ENCODE peak calls at places on chromosomes 5 and 9, in six cellular contexts. V is sigmoid colon, Z is breast epithelium, G is endothelial cell of umbilical vein, X is prostate gland, E is vagina. P is an unnamed sample. For H3K4me1, the result is how much of the 10 kb centered on the place peaks cover.

GRCh38 chr5:60687927-60688720 is 11.8 kb downstream of the DEPDC1B start:
- DNase-seq in V (no peak), Z (no peak), G (peak), X (no peak), E (no peak), P (no peak)

GRCh38 chr5:167049043-167049663 is 1242.3 kb upstream of the WWC1 start:
- DNase-seq in V (no peak), Z (no peak), G (peak), X (peak), E (no peak), P (no peak)

GRCh38 chr5:72151169-72151568 is 43.9 kb downstream of the MAP1B start:
- DNase-seq in V (no peak), Z (no peak), G (no peak), X (no peak), E (no peak), P (no peak)

GRCh38 chr9:6733831-6734230 is 23.9 kb upstream of the KDM4C start:
- DNase-seq in V (no peak), Z (no peak), G (no peak), X (no peak), E (no peak), P (no peak)

GRCh38 chr5:82018462-82018861 is 46.6 kb downstream of the ATG10 start:
- DNase-seq in V (no peak), Z (no peak), G (no peak), X (no peak), E (no peak), P (no peak)

GRCh38 chr5:111551569-111552275 is 39.4 kb upstream of the STARD4 start:
- DNase-seq in V (no peak), Z (no peak), G (peak), X (no peak), E (no peak), P (no peak)

GRCh38 chr5:142661957-142662356 is 23.9 kb downstream of the FGF1 start:
- DNase-seq in V (no peak), Z (no peak), G (no peak), X (no peak), E (no peak), P (no peak)

GRCh38 chr9:114387678-114388431 is at the start of gene AKNA:
- DNase-seq in V (peak), Z (peak), G (peak), X (peak), E (no peak), P (peak)

GRCh38 chr5:32581010-32581785 is 4.2 kb upstream of the SUB1 start:
- DNase-seq in V (no peak), Z (no peak), G (no peak), X (no peak), E (no peak), P (no peak)

GRCh38 chr5:82425591-82425990 is 147.4 kb upstream of the RPS23 start:
- DNase-seq in V (no peak), Z (no peak), G (no peak), X (no peak), E (no peak), P (peak)

GRCh38 chr9:31034311-31034710 is 1350.1 kb upstream of the ACO1 start:
- DNase-seq in V (no peak), Z (no peak), G (no peak), X (no peak), E (no peak), P (no peak)

GRCh38 chr9:98168952-98169488 is 23.4 kb downstream of the CORO2A start:
- DNase-seq in V (peak), Z (peak), G (no peak), X (no peak), E (no peak), P (no peak)

GRCh38 chr5:31866166-31866565 is 227.2 kb downstream of the PDZD2 start:
- DNase-seq in V (no peak), Z (no peak), G (no peak), X (no peak), E (no peak), P (no peak)

GRCh38 chr5:158976035-158976434 is 123.7 kb downstream of the EBF1 start:
- DNase-seq in V (no peak), Z (no peak), G (peak), X (no peak), E (no peak), P (no peak)

GRCh38 chr9:136437839-136438547 is 1.7 kb downstream of the INPP5E start:
- DNase-seq in V (no peak), Z (no peak), G (no peak), X (no peak), E (no peak), P (no peak)

GRCh38 chr9:113746486-113746885 is 129.6 kb upstream of the ZNF618 start:
- DNase-seq in V (no peak), Z (no peak), G (no peak), X (no peak), E (no peak), P (peak)

GRCh38 chr9:116336133-116336862 is 182.7 kb downstream of the PAPPA start:
- DNase-seq in V (no peak), Z (no peak), G (no peak), X (no peak), E (no peak), P (no peak)

GRCh38 chr5:2867373-2867933 is 116.0 kb upstream of the IRX2 start:
- DNase-seq in V (no peak), Z (no peak), G (no peak), X (no peak), E (no peak), P (peak)

GRCh38 chr5:112902561-112902960 is 19.5 kb downstream of the REEP5 start:
- DNase-seq in V (no peak), Z (no peak), G (no peak), X (no peak), E (peak), P (no peak)

GRCh38 chr9:33165263-33166151 is 1.6 kb downstream of the B4GALT1 start:
- DNase-seq in V (peak), Z (no peak), G (peak), X (peak), E (peak), P (no peak)

GRCh38 chr5:89276566-89277305 is 393.8 kb upstream of the MEF2C start:
- DNase-seq in V (no peak), Z (no peak), G (no peak), X (no peak), E (no peak), P (no peak)

GRCh38 chr9:84325347-84325982 is 15.1 kb downstream of the SLC28A3 start:
- DNase-seq in V (no peak), Z (no peak), G (peak), X (no peak), E (no peak), P (no peak)

GRCh38 chr9:120653762-120654161 is 60.5 kb downstream of the MEGF9 start:
- DNase-seq in V (no peak), Z (no peak), G (no peak), X (no peak), E (no peak), P (no peak)

GRCh38 chr5:56561-57290 is 35.2 kb upstream of the PLEKHG4B start:
- DNase-seq in V (no peak), Z (no peak), G (no peak), X (no peak), E (no peak), P (peak)

GRCh38 chr5:140246378-140247122 is 56.4 kb downstream of the PFDN1 start:
- DNase-seq in V (peak), Z (no peak), G (peak), X (no peak), E (no peak), P (no peak)

GRCh38 chr9:124786881-124787573 is 10.1 kb downstream of the OLFML2A start:
- DNase-seq in V (peak), Z (peak), G (no peak), X (no peak), E (peak), P (no peak)

GRCh38 chr5:149012350-149012749 is 50.5 kb downstream of the SH3TC2 start:
- DNase-seq in V (no peak), Z (no peak), G (no peak), X (no peak), E (peak), P (peak)

GRCh38 chr5:65459995-65460394 is 21.7 kb downstream of the ADAMTS6 start:
- DNase-seq in V (no peak), Z (no peak), G (no peak), X (no peak), E (no peak), P (no peak)

GRCh38 chr5:16656561-16657191 is 39.9 kb upstream of the RETREG1 start:
- DNase-seq in V (no peak), Z (no peak), G (peak), X (no peak), E (peak), P (no peak)

GRCh38 chr9:21252727-21253547 is 13.1 kb upstream of the IFNA14 start:
- DNase-seq in V (no peak), Z (no peak), G (peak), X (peak), E (no peak), P (no peak)

GRCh38 chr9:37859043-37859442 is 44.9 kb downstream of the SLC25A51 start:
- DNase-seq in V (no peak), Z (no peak), G (peak), X (no peak), E (no peak), P (no peak)

GRCh38 chr9:113873446-113873845 is 2.7 kb upstream of the ZNF618 start:
- DNase-seq in V (no peak), Z (no peak), G (no peak), X (no peak), E (no peak), P (no peak)

GRCh38 chr5:16736158-16736994 is 119.6 kb upstream of the RETREG1 start:
- DNase-seq in V (no peak), Z (peak), G (peak), X (peak), E (no peak), P (no peak)

GRCh38 chr5:170092702-170093101 is 13.0 kb upstream of the FOXI1 start:
- DNase-seq in V (peak), Z (no peak), G (no peak), X (no peak), E (no peak), P (no peak)

GRCh38 chr9:109799792-109800191 is 19.8 kb downstream of the PALM2AKAP2 start:
- DNase-seq in V (no peak), Z (no peak), G (no peak), X (no peak), E (no peak), P (no peak)

DNA sequence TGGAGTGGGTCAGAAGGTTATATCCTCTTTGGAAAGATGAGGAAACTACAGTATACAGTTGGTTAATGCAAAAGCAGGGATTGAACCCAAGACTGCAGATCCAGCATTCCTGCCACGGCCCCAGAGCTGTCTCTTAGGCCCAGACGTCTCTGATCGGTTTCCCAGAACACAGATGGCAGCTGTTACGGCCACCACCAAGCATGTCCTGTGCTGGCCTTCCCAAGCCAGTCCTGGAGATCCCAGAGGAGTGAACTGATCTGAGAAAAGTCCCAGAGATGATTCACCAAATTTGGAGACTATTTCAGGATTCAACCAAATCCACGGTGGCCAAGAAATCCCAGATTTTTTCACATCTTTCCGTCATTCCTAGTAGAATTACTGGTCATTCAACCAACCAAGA is 20.1 kb downstream of the TNIP1 start:
- DNase-seq in V (no peak), Z (no peak), G (no peak), X (no peak), E (no peak), P (no peak)
- H3K4me1 ChIP-seq in V (under half), Z (under half), G (under half), X (under half), E (half or more), P (half or more)

GRCh38 chr5:67206381-67207328 is 10.1 kb upstream of the CD180 start:
- DNase-seq in V (peak), Z (peak), G (peak), X (peak), E (no peak), P (no peak)
- TF ChIP-seq POLR2AphosphoS5 in V (no peak), Z (no peak), G (peak), X (peak), E (no peak), P (no peak)

DNA sequence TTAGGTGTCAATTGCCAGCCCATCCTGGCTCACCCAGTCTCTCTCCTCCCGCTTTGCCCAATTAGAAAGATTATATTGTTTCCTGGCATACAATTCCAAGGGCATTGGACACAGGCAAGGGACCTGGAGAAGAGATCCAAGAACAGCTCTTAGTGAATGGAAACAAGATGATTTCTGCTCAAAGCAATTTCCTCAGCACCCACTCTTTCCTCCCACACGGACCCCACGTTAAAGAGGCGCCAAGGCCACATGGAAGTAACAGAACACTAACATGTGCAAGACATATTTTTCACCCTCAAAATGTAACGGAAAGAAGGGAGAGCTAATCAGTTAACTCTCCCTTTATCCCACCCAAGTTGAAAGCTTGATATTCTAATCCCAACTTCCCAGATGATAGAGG is 111.2 kb downstream of the LHFPL2 start:
- DNase-seq in V (peak), Z (no peak), G (no peak), X (no peak), E (no peak), P (no peak)
- H3K4me1 ChIP-seq in V (under half), Z (under half), G (under half), X (under half), E (under half), P (under half)

GRCh38 chr9:127388037-127388855 is 8.7 kb upstream of the SLC2A8 start:
- DNase-seq in V (peak), Z (no peak), G (no peak), X (no peak), E (no peak), P (no peak)
- TF ChIP-seq POLR2AphosphoS5 in V (no peak), Z (peak), G (no peak), X (no peak), E (no peak), P (peak)

GRCh38 chr5:138873886-138874200 is 1.3 kb downstream of the LRRTM2 start:
- DNase-seq in V (no peak), Z (no peak), G (no peak), X (no peak), E (no peak), P (no peak)

GRCh38 chr5:138873096-138873885 is 1.8 kb downstream of the LRRTM2 start:
- DNase-seq in V (no peak), Z (no peak), G (peak), X (no peak), E (no peak), P (no peak)

GRCh38 chr5:138869763-138870500 is 5.2 kb downstream of the LRRTM2 start:
- DNase-seq in V (no peak), Z (no peak), G (no peak), X (no peak), E (no peak), P (no peak)

GRCh38 chr5:138869038-138869437 is 6.1 kb downstream of the LRRTM2 start:
- DNase-seq in V (no peak), Z (no peak), G (no peak), X (no peak), E (no peak), P (no peak)

GRCh38 chr5:138870611-138871010 is 4.5 kb downstream of the LRRTM2 start:
- DNase-seq in V (no peak), Z (no peak), G (no peak), X (no peak), E (no peak), P (no peak)
- H3K4me1 ChIP-seq in V (under half), Z (under half), G (under half), X (under half), E (half or more), P (half or more)

DNA sequence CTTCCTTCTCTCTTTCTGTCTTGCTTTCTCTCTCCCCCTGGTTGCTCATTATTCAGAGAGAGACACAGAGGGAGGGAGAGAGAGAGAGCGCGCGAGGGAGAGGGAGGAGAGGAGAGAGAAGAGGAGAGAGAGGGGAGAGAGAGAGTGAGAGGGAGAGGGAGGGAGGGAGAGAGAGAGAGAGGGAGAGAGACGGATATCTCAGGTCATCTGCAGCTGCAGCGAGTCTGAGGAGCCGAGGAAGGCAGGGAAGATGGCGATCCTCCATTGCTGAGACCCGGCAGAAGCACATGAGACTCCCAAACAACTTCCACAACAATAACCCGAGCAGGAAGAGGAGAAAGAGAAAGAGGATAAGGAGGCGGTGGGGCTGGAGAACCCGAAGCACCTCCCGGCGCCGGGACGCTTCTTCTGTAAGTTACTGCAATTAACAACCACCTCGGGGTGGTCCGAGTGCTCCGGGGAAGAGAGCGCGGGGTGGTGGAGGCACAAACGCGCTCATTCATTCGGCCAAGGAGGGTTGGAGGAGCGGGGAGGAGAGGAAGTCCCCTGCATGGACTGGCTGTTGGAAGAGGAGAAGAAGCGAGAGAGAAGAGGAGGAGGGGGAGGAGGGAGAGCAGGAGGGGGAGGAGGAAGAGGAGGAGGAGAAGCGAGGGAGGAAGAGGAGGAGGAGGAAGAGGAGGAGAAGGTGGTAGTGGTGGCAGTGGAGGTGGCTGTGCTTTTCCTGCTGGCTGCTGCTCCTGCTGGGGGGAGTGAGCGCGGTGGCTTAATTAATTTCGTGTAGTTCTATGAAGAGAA is at the start of gene ZNF462:
- DNase-seq in V (peak), Z (no peak), G (peak), X (peak), E (no peak), P (no peak)
- TF ChIP-seq POLR2AphosphoS5 in V (peak), Z (no peak), G (peak), X (no peak), E (peak), P (no peak)

DNA sequence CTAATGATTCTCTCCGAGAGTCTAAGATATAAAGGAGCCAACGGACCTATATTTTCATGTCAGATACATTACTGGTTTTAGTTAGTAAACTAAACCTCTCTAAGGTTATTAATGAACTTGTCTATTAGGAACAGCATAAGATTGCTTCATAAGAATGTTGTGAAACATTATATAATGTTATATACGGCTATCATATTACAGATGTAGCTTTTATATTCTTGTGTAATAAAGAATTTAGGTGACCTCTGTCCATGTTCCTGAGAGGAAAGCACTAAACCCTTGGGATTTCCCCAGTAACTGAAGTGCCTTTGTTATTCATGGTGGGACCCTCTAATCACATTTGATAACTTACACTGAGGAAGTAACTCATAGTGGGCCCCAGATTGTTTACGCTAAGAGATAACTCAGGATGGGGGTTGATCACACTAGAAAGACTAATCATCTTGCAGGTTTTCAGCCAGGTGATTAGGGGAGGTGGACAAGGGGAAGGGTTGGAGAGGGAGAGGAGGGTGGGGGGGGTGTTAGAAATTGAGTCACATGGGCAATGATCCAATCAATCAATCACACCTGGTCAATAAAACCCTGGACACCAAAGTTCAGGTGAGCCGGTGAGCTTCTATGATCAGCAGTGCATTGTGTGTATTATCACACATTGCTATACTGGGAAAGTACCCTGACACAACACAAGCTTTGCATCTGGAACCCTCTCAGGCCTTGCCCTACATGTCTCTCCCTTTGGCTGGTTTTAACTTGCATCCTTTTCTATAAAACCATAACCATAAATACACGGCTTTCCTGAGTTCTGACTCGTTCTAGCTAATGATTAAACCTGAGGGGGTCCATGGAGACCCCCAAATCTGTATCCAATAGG is 25.8 kb downstream of the ECPAS start:
- DNase-seq in V (no peak), Z (no peak), G (peak), X (no peak), E (no peak), P (no peak)
- H3K4me1 ChIP-seq in V (under half), Z (under half), G (under half), X (under half), E (half or more), P (half or more)

GRCh38 chr9:9774471-9774870 is 838.3 kb downstream of the PTPRD start:
- DNase-seq in V (no peak), Z (no peak), G (no peak), X (no peak), E (no peak), P (no peak)

GRCh38 chr9:9771314-9771713 is 841.5 kb downstream of the PTPRD start:
- DNase-seq in V (no peak), Z (no peak), G (no peak), X (no peak), E (no peak), P (no peak)
- TF ChIP-seq POLR2AphosphoS5 in V (no peak), Z (no peak), G (no peak), X (no peak), E (no peak), P (no peak)